ENCODE peak calls at places on chromosomes 6 and 20, in ten cellular contexts. Y is fibroblast of lung; E is endodermal cell; T is CD4-positive, CD25-positive, alpha-beta regulatory T cell; I is lung; V is H9; Z is pancreas; A is neuronal stem cell; P is MM.1S; N is endothelial cell of umbilical vein. K is an unnamed sample.

GRCh38 chr6:26157838-26158580 is 70.8 kb downstream of the HFE start:
- DNase-seq in Y (peak; percentile 98), E (peak; percentile 94), T (peak; percentile 97), I (peak; percentile 84), V (peak; percentile 87), Z (peak; percentile 79), A (peak; percentile 89), P (peak; percentile 98), N (peak; percentile 97), K (peak; percentile 49)

GRCh38 chr20:15682690-15683089 is 890.6 kb downstream of the KIF16B start:
- DNase-seq in Y (peak; percentile 11), E (no peak), T (no peak), I (no peak), V (no peak), Z (no peak), A (no peak), P (no peak), N (peak; percentile 45), K (no peak)

GRCh38 chr6:113050010-113050893 is 703.1 kb downstream of the RFPL4B start:
- DNase-seq in Y (peak; percentile 64), E (no peak), T (no peak), I (no peak), V (no peak), Z (no peak), A (no peak), P (peak; percentile 8), N (peak; percentile 92), K (no peak)

GRCh38 chr20:18431206-18431605 is 35.6 kb downstream of the DZANK1 start:
- DNase-seq in Y (no peak), E (peak; percentile 63), T (no peak), I (no peak), V (no peak), Z (no peak), A (no peak), P (no peak), N (no peak), K (no peak)

GRCh38 chr6:17580518-17581048 is 19.5 kb upstream of the FAM8A1 start:
- DNase-seq in Y (peak; percentile 55), E (peak; percentile 51), T (no peak), I (peak; percentile 39), V (peak; percentile 46), Z (peak; percentile 38), A (no peak), P (no peak), N (peak; percentile 49), K (peak; percentile 44)

GRCh38 chr20:24160563-24161355 is 172.2 kb upstream of the GGTLC1 start:
- DNase-seq in Y (peak; percentile 76), E (peak; percentile 84), T (peak; percentile 23), I (peak; percentile 48), V (peak; percentile 58), Z (no peak), A (peak; percentile 27), P (peak; percentile 20), N (peak; percentile 58), K (peak; percentile 22)

GRCh38 chr6:51514396-51515051 is 572.9 kb downstream of the PKHD1 start:
- DNase-seq in Y (peak; percentile 13), E (no peak), T (no peak), I (no peak), V (no peak), Z (no peak), A (peak; percentile 31), P (no peak), N (no peak), K (no peak)

GRCh38 chr6:52363222-52363867 is 1.4 kb downstream of the PAQR8 start:
- DNase-seq in Y (no peak), E (no peak), T (no peak), I (no peak), V (no peak), Z (no peak), A (no peak), P (no peak), N (no peak), K (no peak)

GRCh38 chr6:43579171-43579570 is 3.2 kb downstream of the POLH start:
- DNase-seq in Y (peak; percentile 44), E (no peak), T (no peak), I (no peak), V (no peak), Z (no peak), A (no peak), P (no peak), N (peak; percentile 16), K (no peak)

GRCh38 chr6:139706949-139707348 is 332.5 kb upstream of the CITED2 start:
- DNase-seq in Y (no peak), E (no peak), T (no peak), I (no peak), V (no peak), Z (no peak), A (no peak), P (no peak), N (no peak), K (no peak)

GRCh38 chr20:36318166-36318565 is 12.0 kb downstream of the DLGAP4 start:
- DNase-seq in Y (no peak), E (peak; percentile 41), T (no peak), I (no peak), V (no peak), Z (no peak), A (no peak), P (no peak), N (no peak), K (no peak)

GRCh38 chr6:71466362-71466761 is 177.8 kb downstream of the OGFRL1 start:
- DNase-seq in Y (no peak), E (no peak), T (no peak), I (no peak), V (no peak), Z (no peak), A (no peak), P (no peak), N (no peak), K (no peak)

GRCh38 chr6:106063448-106063850 is 22.7 kb upstream of the PRDM1 start:
- DNase-seq in Y (no peak), E (no peak), T (no peak), I (no peak), V (no peak), Z (no peak), A (no peak), P (no peak), N (no peak), K (no peak)

GRCh38 chr6:111792241-111792640 is 81.0 kb downstream of the FYN start:
- DNase-seq in Y (no peak), E (no peak), T (no peak), I (no peak), V (no peak), Z (no peak), A (no peak), P (no peak), N (no peak), K (no peak)
- H3K4me1 ChIP-seq in Y (peaks cover 5% of the 10 kb centered on the region), E (peaks cover 6% of the 10 kb centered on the region), T (peaks cover 72% of the 10 kb centered on the region), I (peaks cover 11% of the 10 kb centered on the region), V (peaks cover 2% of the 10 kb centered on the region), Z (no peaks in the 10 kb centered on the region), A (peaks cover 31% of the 10 kb centered on the region), P (peaks cover 4% of the 10 kb centered on the region), N (no peaks in the 10 kb centered on the region), K (peaks cover 66% of the 10 kb centered on the region)

DNA sequence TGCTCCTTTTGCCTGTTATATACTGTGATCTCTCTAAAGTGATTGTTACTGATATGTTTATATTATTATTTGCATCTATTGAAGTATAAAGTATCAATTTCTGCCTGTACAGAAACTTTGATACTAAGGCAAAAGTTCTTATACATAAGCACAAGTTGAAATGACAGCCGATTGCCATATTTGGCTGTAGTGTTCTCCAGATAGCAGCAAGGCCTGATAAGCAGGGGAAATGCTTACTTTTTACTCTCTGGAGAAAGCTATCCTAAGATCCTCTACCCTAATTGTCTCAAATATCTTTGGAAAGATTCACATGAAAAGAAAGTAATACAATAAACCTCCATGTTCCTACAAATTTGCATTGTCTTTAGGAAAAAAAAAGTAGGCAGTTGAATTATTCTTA is 31.4 kb downstream of the SENP6 start:
- DNase-seq in Y (no peak), E (no peak), T (no peak), I (no peak), V (no peak), Z (no peak), A (no peak), P (no peak), N (no peak), K (no peak)
- H3K27ac ChIP-seq in Y (no peak overlapping the region), E (no peak overlapping the region), T (no peak overlapping the region), I (no peak overlapping the region), V (no peak overlapping the region), Z (no peak overlapping the region), A (no peak overlapping the region), P (no peak overlapping the region), N (no peak overlapping the region), K (no peak overlapping the region)

DNA sequence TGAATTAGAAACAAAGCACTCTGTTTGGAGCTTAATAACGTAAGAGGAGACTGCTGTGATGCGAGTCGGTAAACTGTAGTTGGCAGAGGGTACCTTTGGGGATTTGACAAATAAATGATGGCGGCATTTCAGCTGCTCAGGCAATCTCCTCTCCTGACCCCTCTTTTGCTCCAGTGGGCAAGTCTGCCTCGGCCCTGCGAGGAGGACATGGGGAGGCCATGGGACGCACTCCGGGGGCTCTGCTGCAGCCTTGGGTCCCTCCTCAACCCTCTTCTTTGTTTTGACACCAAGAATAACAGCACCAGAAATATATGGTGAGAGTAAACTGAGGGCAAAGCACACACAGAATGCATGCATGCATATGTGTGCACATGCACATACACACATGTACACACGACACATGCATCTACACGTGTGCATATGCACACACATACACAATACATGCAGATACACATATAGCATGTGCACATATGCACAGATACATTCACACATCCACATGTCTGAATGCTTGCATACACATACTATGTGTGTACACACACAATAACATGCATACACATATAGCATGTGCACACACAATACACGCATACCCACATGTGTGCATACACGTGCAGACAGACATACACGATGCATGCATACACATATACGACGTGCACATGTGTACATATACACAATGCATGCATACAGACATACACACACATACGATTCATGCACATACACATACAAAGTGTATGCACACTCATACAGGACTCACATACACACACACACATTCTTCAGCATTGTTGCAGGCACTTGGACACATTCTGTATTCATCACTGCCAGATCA is 24.4 kb upstream of the IRF4 start:
- DNase-seq in Y (no peak), E (no peak), T (no peak), I (no peak), V (no peak), Z (no peak), A (no peak), P (no peak), N (no peak), K (no peak)
- H3K9me3 ChIP-seq in Y (no peaks in the 10 kb centered on the region), E (peaks cover 27% of the 10 kb centered on the region), T (no peaks in the 10 kb centered on the region), I (peaks cover 15% of the 10 kb centered on the region), V (peaks cover 66% of the 10 kb centered on the region), Z (no peaks in the 10 kb centered on the region), A (no peaks in the 10 kb centered on the region), P (no peaks in the 10 kb centered on the region), N (peaks cover 5% of the 10 kb centered on the region), K (peaks cover 17% of the 10 kb centered on the region)

DNA sequence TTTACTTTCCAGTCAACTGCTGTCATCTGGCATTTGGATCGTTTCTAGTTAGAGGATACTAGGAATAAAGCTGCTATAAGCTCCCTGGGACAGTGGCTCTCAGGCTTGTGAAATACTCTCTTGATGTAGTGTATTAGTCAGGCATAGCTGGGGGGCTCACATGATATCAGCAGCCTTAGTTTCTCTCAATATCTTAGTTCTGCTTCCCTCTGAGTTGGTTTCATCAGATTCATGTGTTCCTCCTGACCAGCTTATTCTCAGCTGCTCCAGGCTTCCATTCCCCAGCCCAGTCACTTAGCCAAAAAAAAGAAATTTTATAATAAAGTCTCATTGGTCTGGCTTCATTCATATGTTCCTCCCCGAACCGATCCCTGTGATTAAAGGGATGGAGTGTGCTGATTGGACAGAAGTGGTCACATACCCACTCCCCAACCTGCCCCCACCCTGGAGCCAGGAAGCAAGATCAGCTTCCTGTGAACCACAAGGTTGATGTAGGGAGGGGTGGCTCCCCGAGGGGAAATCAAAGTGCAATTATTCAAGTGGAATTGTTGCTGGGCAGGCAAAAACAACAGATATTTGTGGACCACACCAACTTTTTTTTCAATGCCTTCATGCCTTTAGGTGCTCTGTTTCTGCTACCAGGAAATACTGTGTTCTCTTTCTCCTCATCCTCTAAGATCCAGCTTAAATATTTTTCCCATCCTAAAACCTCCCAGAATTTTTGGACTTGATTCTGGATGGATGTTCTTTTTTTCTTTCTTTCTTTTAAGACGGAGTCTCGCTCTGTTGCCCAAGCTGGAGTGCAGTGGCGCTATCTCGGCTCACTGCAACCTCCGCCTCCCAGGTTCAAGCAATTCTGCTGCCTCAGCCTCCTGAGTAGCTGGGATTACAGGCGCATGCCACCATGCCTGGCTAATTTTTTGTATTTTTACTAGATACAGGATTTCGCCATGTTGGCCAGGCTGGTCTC is 11.2 kb upstream of the B4GALT5 start:
- DNase-seq in Y (peak; percentile 69), E (no peak), T (peak; percentile 31), I (peak; percentile 35), V (no peak), Z (peak; percentile 49), A (no peak), P (no peak), N (peak; percentile 90), K (peak; percentile 36)
- H3K4me1 ChIP-seq in Y (no peaks in the 10 kb centered on the region), E (peaks cover 4% of the 10 kb centered on the region), T (peaks cover 3% of the 10 kb centered on the region), I (peaks cover 1% of the 10 kb centered on the region), V (peaks cover 2% of the 10 kb centered on the region), Z (no peaks in the 10 kb centered on the region), A (no peaks in the 10 kb centered on the region), P (peaks cover 7% of the 10 kb centered on the region), N (peaks cover 10% of the 10 kb centered on the region), K (peaks cover 17% of the 10 kb centered on the region)

K was measured in left ventricle myocardium inferior.